ENCODE peak calls at places on chromosomes 12 and 14, in eight cellular contexts. K, H, V, E, R, P, D and T are unnamed samples.

GRCh38 chr12:74449872-74450271 is 87.8 kb upstream of the ATXN7L3B start:
- DNase-seq in K (no peak), H (peak), V (no peak), E (no peak), R (no peak), P (no peak), D (peak), T (no peak)

GRCh38 chr14:95311752-95312151 is 8.0 kb downstream of the CLMN start:
- DNase-seq in K (no peak), H (peak), V (no peak), E (no peak), R (no peak), P (no peak), D (peak), T (no peak)

GRCh38 chr14:49134940-49135339 is 451.2 kb downstream of the RPS29 start:
- DNase-seq in K (no peak), H (no peak), V (no peak), E (no peak), R (no peak), P (peak), D (no peak), T (no peak)

GRCh38 chr12:26845057-26845666 is 12.2 kb upstream of the ITPR2 start:
- DNase-seq in K (peak), H (peak), V (peak), E (peak), R (no peak), P (peak), D (peak), T (no peak)

GRCh38 chr14:58367296-58367695 is 28.4 kb upstream of the TOMM20L start:
- DNase-seq in K (no peak), H (peak), V (no peak), E (no peak), R (no peak), P (peak), D (no peak), T (no peak)

GRCh38 chr14:96145116-96145864 is 59.3 kb upstream of the BDKRB2 start:
- DNase-seq in K (peak), H (peak), V (no peak), E (no peak), R (peak), P (no peak), D (no peak), T (peak)

GRCh38 chr14:60125918-60126317 is 34.2 kb downstream of the PCNX4 start:
- DNase-seq in K (no peak), H (peak), V (no peak), E (no peak), R (no peak), P (no peak), D (no peak), T (no peak)

GRCh38 chr12:31590730-31591307 is at the start of gene DENND5B:
- DNase-seq in K (peak), H (peak), V (no peak), E (peak), R (peak), P (peak), D (peak), T (peak)

GRCh38 chr12:42584539-42585174 is 4.9 kb downstream of the PRICKLE1 start:
- DNase-seq in K (no peak), H (no peak), V (no peak), E (no peak), R (no peak), P (no peak), D (no peak), T (no peak)

GRCh38 chr12:48925218-48925871 is at the start of gene FKBP11:
- DNase-seq in K (peak), H (peak), V (peak), E (peak), R (peak), P (peak), D (no peak), T (peak)

GRCh38 chr14:50060871-50061663 is 55.3 kb downstream of the VCPKMT start:
- DNase-seq in K (peak), H (peak), V (no peak), E (no peak), R (peak), P (peak), D (peak), T (no peak)

GRCh38 chr12:3218150-3218845 is 141.1 kb downstream of the TSPAN9 start:
- DNase-seq in K (peak), H (peak), V (no peak), E (no peak), R (peak), P (peak), D (peak), T (no peak)

GRCh38 chr14:91175802-91176201 is 61.9 kb downstream of the DGLUCY start:
- DNase-seq in K (no peak), H (no peak), V (no peak), E (no peak), R (no peak), P (no peak), D (no peak), T (no peak)

GRCh38 chr12:105013892-105014291 is 27.8 kb downstream of the NOPCHAP1 start:
- DNase-seq in K (no peak), H (peak), V (no peak), E (no peak), R (no peak), P (no peak), D (peak), T (no peak)

GRCh38 chr14:102430212-102430908 is 67.6 kb downstream of the TECPR2 start:
- DNase-seq in K (no peak), H (peak), V (no peak), E (no peak), R (no peak), P (no peak), D (peak), T (no peak)

GRCh38 chr12:105820407-105821140 is 318.2 kb downstream of the NUAK1 start:
- DNase-seq in K (peak), H (peak), V (no peak), E (no peak), R (peak), P (no peak), D (peak), T (no peak)

GRCh38 chr14:60931206-60931605 is 49.7 kb downstream of the TRMT5 start:
- DNase-seq in K (no peak), H (no peak), V (no peak), E (no peak), R (no peak), P (no peak), D (no peak), T (no peak)

GRCh38 chr12:53955776-53956250 is 1.1 kb downstream of the HOXC12 start:
- DNase-seq in K (no peak), H (no peak), V (no peak), E (no peak), R (no peak), P (no peak), D (no peak), T (no peak)

GRCh38 chr14:55265197-55265596 is 6.0 kb upstream of the FBXO34 start:
- DNase-seq in K (no peak), H (no peak), V (no peak), E (no peak), R (no peak), P (no peak), D (no peak), T (no peak)

GRCh38 chr12:110349521-110350151 is 53.9 kb downstream of the ANAPC7 start:
- DNase-seq in K (no peak), H (no peak), V (peak), E (no peak), R (no peak), P (peak), D (no peak), T (no peak)